ENCODE peak calls at places on chromosomes 2 and 18, in ten cellular contexts. One of them, this sample, is unnamed.

GRCh38 chr2:109423556-109424359 is 190.0 kb downstream of the SEPTIN10 start:
- DNase-seq in AG10803: no peak
- DNase-seq in brain microvascular endothelial cell: no peak
- DNase-seq in endothelial cell: no peak
- DNase-seq in Daoy: peak; percentile 42
- DNase-seq in MV-4-11: no peak
- DNase-seq in stimulated activated CD8-positive, alpha-beta memory T cell treated with anti-CD3 and anti-CD28 coated beads, Interleukin-12 subunit alpha, Interleukin-12 subunit beta, amount 100 ng/mL, for 1 hour: no peak
- DNase-seq in sciatic nerve: no peak
- DNase-seq in HT1080: no peak
- DNase-seq in activated CD4-positive, alpha-beta T cell treated with anti-CD3 and anti-CD28 coated beads, Interleukin-2, amount 10 ng/mL, durations not matched to agents 7 days and 5 days: no peak
- DNase-seq in this sample: peak; percentile 76

GRCh38 chr2:44778671-44779476 is 162.6 kb upstream of the SIX3 start:
- DNase-seq in stimulated activated CD8-positive, alpha-beta memory T cell treated with anti-CD3 and anti-CD28 coated beads, Interleukin-12 subunit alpha, Interleukin-12 subunit beta, amount 100 ng/mL, for 1 hour: no peak
- DNase-seq in Daoy: no peak
- DNase-seq in HT1080: no peak
- DNase-seq in AG10803: no peak
- DNase-seq in brain microvascular endothelial cell: no peak
- DNase-seq in MV-4-11: peak; percentile 86
- DNase-seq in sciatic nerve: no peak
- DNase-seq in activated CD4-positive, alpha-beta T cell treated with anti-CD3 and anti-CD28 coated beads, Interleukin-2, amount 10 ng/mL, durations not matched to agents 7 days and 5 days: no peak
- DNase-seq in endothelial cell: peak; percentile 16
- DNase-seq in this sample: no peak

GRCh38 chr18:26470011-26470637 is 78.2 kb downstream of the KCTD1 start:
- DNase-seq in sciatic nerve: no peak
- DNase-seq in brain microvascular endothelial cell: no peak
- DNase-seq in HT1080: no peak
- DNase-seq in stimulated activated CD8-positive, alpha-beta memory T cell treated with anti-CD3 and anti-CD28 coated beads, Interleukin-12 subunit alpha, Interleukin-12 subunit beta, amount 100 ng/mL, for 1 hour: no peak
- DNase-seq in activated CD4-positive, alpha-beta T cell treated with anti-CD3 and anti-CD28 coated beads, Interleukin-2, amount 10 ng/mL, durations not matched to agents 7 days and 5 days: no peak
- DNase-seq in endothelial cell: no peak
- DNase-seq in MV-4-11: no peak
- DNase-seq in AG10803: peak; percentile 92
- DNase-seq in Daoy: no peak
- DNase-seq in this sample: peak; percentile 29

GRCh38 chr2:159506764-159507406 is 109.5 kb downstream of the BAZ2B start:
- DNase-seq in endothelial cell: no peak
- DNase-seq in Daoy: peak; percentile 9
- DNase-seq in HT1080: peak; percentile 61
- DNase-seq in MV-4-11: no peak
- DNase-seq in brain microvascular endothelial cell: peak; percentile 23
- DNase-seq in sciatic nerve: no peak
- DNase-seq in AG10803: peak; percentile 1
- DNase-seq in activated CD4-positive, alpha-beta T cell treated with anti-CD3 and anti-CD28 coated beads, Interleukin-2, amount 10 ng/mL, durations not matched to agents 7 days and 5 days: no peak
- DNase-seq in stimulated activated CD8-positive, alpha-beta memory T cell treated with anti-CD3 and anti-CD28 coated beads, Interleukin-12 subunit alpha, Interleukin-12 subunit beta, amount 100 ng/mL, for 1 hour: no peak
- DNase-seq in this sample: peak; percentile 17

GRCh38 chr2:70557171-70557838 is 3.7 kb upstream of the TGFA start:
- DNase-seq in brain microvascular endothelial cell: no peak
- DNase-seq in HT1080: no peak
- DNase-seq in activated CD4-positive, alpha-beta T cell treated with anti-CD3 and anti-CD28 coated beads, Interleukin-2, amount 10 ng/mL, durations not matched to agents 7 days and 5 days: no peak
- DNase-seq in sciatic nerve: no peak
- DNase-seq in stimulated activated CD8-positive, alpha-beta memory T cell treated with anti-CD3 and anti-CD28 coated beads, Interleukin-12 subunit alpha, Interleukin-12 subunit beta, amount 100 ng/mL, for 1 hour: no peak
- DNase-seq in Daoy: no peak
- DNase-seq in endothelial cell: no peak
- DNase-seq in AG10803: no peak
- DNase-seq in MV-4-11: no peak
- DNase-seq in this sample: no peak

GRCh38 chr2:12948231-12948962 is 231.7 kb downstream of the TRIB2 start:
- DNase-seq in MV-4-11: no peak
- DNase-seq in sciatic nerve: no peak
- DNase-seq in endothelial cell: no peak
- DNase-seq in AG10803: peak; percentile 70
- DNase-seq in Daoy: peak; percentile 25
- DNase-seq in brain microvascular endothelial cell: no peak
- DNase-seq in activated CD4-positive, alpha-beta T cell treated with anti-CD3 and anti-CD28 coated beads, Interleukin-2, amount 10 ng/mL, durations not matched to agents 7 days and 5 days: no peak
- DNase-seq in HT1080: peak; percentile 57
- DNase-seq in stimulated activated CD8-positive, alpha-beta memory T cell treated with anti-CD3 and anti-CD28 coated beads, Interleukin-12 subunit alpha, Interleukin-12 subunit beta, amount 100 ng/mL, for 1 hour: no peak
- DNase-seq in this sample: peak; percentile 90

GRCh38 chr18:10659000-10659399 is 133.2 kb downstream of the NAPG start:
- DNase-seq in brain microvascular endothelial cell: no peak
- DNase-seq in MV-4-11: no peak
- DNase-seq in sciatic nerve: no peak
- DNase-seq in AG10803: no peak
- DNase-seq in Daoy: no peak
- DNase-seq in endothelial cell: no peak
- DNase-seq in activated CD4-positive, alpha-beta T cell treated with anti-CD3 and anti-CD28 coated beads, Interleukin-2, amount 10 ng/mL, durations not matched to agents 7 days and 5 days: no peak
- DNase-seq in HT1080: no peak
- DNase-seq in stimulated activated CD8-positive, alpha-beta memory T cell treated with anti-CD3 and anti-CD28 coated beads, Interleukin-12 subunit alpha, Interleukin-12 subunit beta, amount 100 ng/mL, for 1 hour: no peak
- DNase-seq in this sample: no peak

GRCh38 chr2:120620025-120620793 is 115.5 kb upstream of the GLI2 start:
- DNase-seq in HT1080: peak; percentile 10
- DNase-seq in Daoy: no peak
- DNase-seq in AG10803: peak; percentile 62
- DNase-seq in brain microvascular endothelial cell: no peak
- DNase-seq in MV-4-11: peak; percentile 43
- DNase-seq in sciatic nerve: no peak
- DNase-seq in endothelial cell: no peak
- DNase-seq in stimulated activated CD8-positive, alpha-beta memory T cell treated with anti-CD3 and anti-CD28 coated beads, Interleukin-12 subunit alpha, Interleukin-12 subunit beta, amount 100 ng/mL, for 1 hour: no peak
- DNase-seq in activated CD4-positive, alpha-beta T cell treated with anti-CD3 and anti-CD28 coated beads, Interleukin-2, amount 10 ng/mL, durations not matched to agents 7 days and 5 days: no peak
- DNase-seq in this sample: no peak

GRCh38 chr18:69559604-69560003 is 158.9 kb downstream of the DOK6 start:
- DNase-seq in endothelial cell: no peak
- DNase-seq in brain microvascular endothelial cell: no peak
- DNase-seq in sciatic nerve: no peak
- DNase-seq in activated CD4-positive, alpha-beta T cell treated with anti-CD3 and anti-CD28 coated beads, Interleukin-2, amount 10 ng/mL, durations not matched to agents 7 days and 5 days: no peak
- DNase-seq in stimulated activated CD8-positive, alpha-beta memory T cell treated with anti-CD3 and anti-CD28 coated beads, Interleukin-12 subunit alpha, Interleukin-12 subunit beta, amount 100 ng/mL, for 1 hour: no peak
- DNase-seq in HT1080: no peak
- DNase-seq in Daoy: no peak
- DNase-seq in AG10803: no peak
- DNase-seq in MV-4-11: no peak
- DNase-seq in this sample: no peak

GRCh38 chr18:23191952-23192662 is 56.8 kb downstream of the CABLES1 start:
- DNase-seq in MV-4-11: no peak
- DNase-seq in sciatic nerve: peak; percentile 72
- DNase-seq in endothelial cell: peak; percentile 59
- DNase-seq in stimulated activated CD8-positive, alpha-beta memory T cell treated with anti-CD3 and anti-CD28 coated beads, Interleukin-12 subunit alpha, Interleukin-12 subunit beta, amount 100 ng/mL, for 1 hour: no peak
- DNase-seq in HT1080: peak; percentile 92
- DNase-seq in AG10803: peak; percentile 80
- DNase-seq in activated CD4-positive, alpha-beta T cell treated with anti-CD3 and anti-CD28 coated beads, Interleukin-2, amount 10 ng/mL, durations not matched to agents 7 days and 5 days: no peak
- DNase-seq in Daoy: peak; percentile 71
- DNase-seq in brain microvascular endothelial cell: peak; percentile 70
- DNase-seq in this sample: peak; percentile 87

GRCh38 chr2:47251404-47251675 is 96.2 kb upstream of the STPG4 start:
- DNase-seq in endothelial cell: no peak
- DNase-seq in HT1080: no peak
- DNase-seq in brain microvascular endothelial cell: no peak
- DNase-seq in activated CD4-positive, alpha-beta T cell treated with anti-CD3 and anti-CD28 coated beads, Interleukin-2, amount 10 ng/mL, durations not matched to agents 7 days and 5 days: no peak
- DNase-seq in AG10803: no peak
- DNase-seq in stimulated activated CD8-positive, alpha-beta memory T cell treated with anti-CD3 and anti-CD28 coated beads, Interleukin-12 subunit alpha, Interleukin-12 subunit beta, amount 100 ng/mL, for 1 hour: no peak
- DNase-seq in sciatic nerve: no peak
- DNase-seq in MV-4-11: no peak
- DNase-seq in Daoy: peak; percentile 51
- DNase-seq in this sample: no peak

GRCh38 chr2:165825041-165825440 is 31.0 kb upstream of the GALNT3 start:
- DNase-seq in brain microvascular endothelial cell: peak; percentile 68
- DNase-seq in MV-4-11: no peak
- DNase-seq in Daoy: peak; percentile 37
- DNase-seq in activated CD4-positive, alpha-beta T cell treated with anti-CD3 and anti-CD28 coated beads, Interleukin-2, amount 10 ng/mL, durations not matched to agents 7 days and 5 days: no peak
- DNase-seq in AG10803: peak; percentile 11
- DNase-seq in endothelial cell: no peak
- DNase-seq in stimulated activated CD8-positive, alpha-beta memory T cell treated with anti-CD3 and anti-CD28 coated beads, Interleukin-12 subunit alpha, Interleukin-12 subunit beta, amount 100 ng/mL, for 1 hour: no peak
- DNase-seq in sciatic nerve: peak; percentile 61
- DNase-seq in HT1080: peak; percentile 9
- DNase-seq in this sample: no peak

GRCh38 chr2:37466533-37467230 is 122.3 kb downstream of the QPCT start:
- DNase-seq in MV-4-11: no peak
- DNase-seq in activated CD4-positive, alpha-beta T cell treated with anti-CD3 and anti-CD28 coated beads, Interleukin-2, amount 10 ng/mL, durations not matched to agents 7 days and 5 days: no peak
- DNase-seq in endothelial cell: no peak
- DNase-seq in stimulated activated CD8-positive, alpha-beta memory T cell treated with anti-CD3 and anti-CD28 coated beads, Interleukin-12 subunit alpha, Interleukin-12 subunit beta, amount 100 ng/mL, for 1 hour: no peak
- DNase-seq in brain microvascular endothelial cell: no peak
- DNase-seq in sciatic nerve: no peak
- DNase-seq in Daoy: no peak
- DNase-seq in HT1080: no peak
- DNase-seq in AG10803: peak; percentile 61
- DNase-seq in this sample: no peak

GRCh38 chr2:25877431-25878360 is 591 bp downstream of the ASXL2 start:
- DNase-seq in activated CD4-positive, alpha-beta T cell treated with anti-CD3 and anti-CD28 coated beads, Interleukin-2, amount 10 ng/mL, durations not matched to agents 7 days and 5 days: peak; percentile 70
- DNase-seq in HT1080: peak; percentile 70
- DNase-seq in Daoy: peak; percentile 68
- DNase-seq in sciatic nerve: peak; percentile 69
- DNase-seq in brain microvascular endothelial cell: peak; percentile 55
- DNase-seq in endothelial cell: peak; percentile 51
- DNase-seq in stimulated activated CD8-positive, alpha-beta memory T cell treated with anti-CD3 and anti-CD28 coated beads, Interleukin-12 subunit alpha, Interleukin-12 subunit beta, amount 100 ng/mL, for 1 hour: peak; percentile 35
- DNase-seq in AG10803: peak; percentile 42
- DNase-seq in MV-4-11: peak; percentile 62
- DNase-seq in this sample: peak; percentile 62

GRCh38 chr2:66700181-66700686 is 265.3 kb downstream of the MEIS1 start:
- DNase-seq in endothelial cell: no peak
- DNase-seq in Daoy: no peak
- DNase-seq in HT1080: no peak
- DNase-seq in MV-4-11: no peak
- DNase-seq in stimulated activated CD8-positive, alpha-beta memory T cell treated with anti-CD3 and anti-CD28 coated beads, Interleukin-12 subunit alpha, Interleukin-12 subunit beta, amount 100 ng/mL, for 1 hour: no peak
- DNase-seq in brain microvascular endothelial cell: no peak
- DNase-seq in AG10803: no peak
- DNase-seq in activated CD4-positive, alpha-beta T cell treated with anti-CD3 and anti-CD28 coated beads, Interleukin-2, amount 10 ng/mL, durations not matched to agents 7 days and 5 days: no peak
- DNase-seq in sciatic nerve: no peak
- DNase-seq in this sample: no peak

GRCh38 chr18:36464126-36464651 is 166.7 kb downstream of the FHOD3 start:
- DNase-seq in AG10803: no peak
- DNase-seq in endothelial cell: no peak
- DNase-seq in brain microvascular endothelial cell: no peak
- DNase-seq in Daoy: no peak
- DNase-seq in MV-4-11: no peak
- DNase-seq in activated CD4-positive, alpha-beta T cell treated with anti-CD3 and anti-CD28 coated beads, Interleukin-2, amount 10 ng/mL, durations not matched to agents 7 days and 5 days: no peak
- DNase-seq in HT1080: no peak
- DNase-seq in sciatic nerve: no peak
- DNase-seq in stimulated activated CD8-positive, alpha-beta memory T cell treated with anti-CD3 and anti-CD28 coated beads, Interleukin-12 subunit alpha, Interleukin-12 subunit beta, amount 100 ng/mL, for 1 hour: no peak
- DNase-seq in this sample: no peak

GRCh38 chr18:9631814-9632496 is 17.6 kb upstream of the PPP4R1 start:
- DNase-seq in brain microvascular endothelial cell: peak; percentile 85
- DNase-seq in stimulated activated CD8-positive, alpha-beta memory T cell treated with anti-CD3 and anti-CD28 coated beads, Interleukin-12 subunit alpha, Interleukin-12 subunit beta, amount 100 ng/mL, for 1 hour: no peak
- DNase-seq in activated CD4-positive, alpha-beta T cell treated with anti-CD3 and anti-CD28 coated beads, Interleukin-2, amount 10 ng/mL, durations not matched to agents 7 days and 5 days: no peak
- DNase-seq in AG10803: peak; percentile 85
- DNase-seq in Daoy: no peak
- DNase-seq in HT1080: peak; percentile 84
- DNase-seq in sciatic nerve: no peak
- DNase-seq in MV-4-11: no peak
- DNase-seq in endothelial cell: no peak
- DNase-seq in this sample: peak; percentile 78

GRCh38 chr2:200298816-200299215 is 7.7 kb upstream of the SPATS2L start:
- DNase-seq in activated CD4-positive, alpha-beta T cell treated with anti-CD3 and anti-CD28 coated beads, Interleukin-2, amount 10 ng/mL, durations not matched to agents 7 days and 5 days: no peak
- DNase-seq in Daoy: no peak
- DNase-seq in stimulated activated CD8-positive, alpha-beta memory T cell treated with anti-CD3 and anti-CD28 coated beads, Interleukin-12 subunit alpha, Interleukin-12 subunit beta, amount 100 ng/mL, for 1 hour: no peak
- DNase-seq in sciatic nerve: no peak
- DNase-seq in endothelial cell: no peak
- DNase-seq in HT1080: no peak
- DNase-seq in brain microvascular endothelial cell: no peak
- DNase-seq in MV-4-11: no peak
- DNase-seq in AG10803: no peak
- DNase-seq in this sample: no peak